ENCODE peak calls at places on chromosome 14, in eight cellular contexts. One of them, this sample, is unnamed.

GRCh38 chr14:97442363-97442762 is 645.2 kb downstream of the VRK1 start:
- DNase-seq in psoas muscle: no peak
- DNase-seq in GM23338: no peak
- DNase-seq in ascending aorta: no peak
- DNase-seq in upper lobe of right lung: no peak
- DNase-seq in Peyer's patch: no peak
- DNase-seq in tibial nerve: no peak
- DNase-seq in ovary: no peak
- DNase-seq in this sample: no peak

GRCh38 chr14:89221109-89221508 is 195.9 kb downstream of the FOXN3 start:
- DNase-seq in psoas muscle: no peak
- DNase-seq in GM23338: no peak
- DNase-seq in ascending aorta: no peak
- DNase-seq in upper lobe of right lung: no peak
- DNase-seq in Peyer's patch: no peak
- DNase-seq in tibial nerve: no peak
- DNase-seq in ovary: no peak
- DNase-seq in this sample: no peak

GRCh38 chr14:50659327-50659974 is 8.7 kb downstream of the SAV1 start:
- DNase-seq in psoas muscle: no peak
- DNase-seq in GM23338: no peak
- DNase-seq in ascending aorta: no peak
- DNase-seq in upper lobe of right lung: no peak
- DNase-seq in Peyer's patch: no peak
- DNase-seq in tibial nerve: no peak
- DNase-seq in ovary: no peak
- DNase-seq in this sample: no peak

GRCh38 chr14:100540141-100540925 is 46.9 kb downstream of the BEGAIN start:
- DNase-seq in psoas muscle: peak
- DNase-seq in GM23338: peak
- DNase-seq in ascending aorta: no peak
- DNase-seq in upper lobe of right lung: no peak
- DNase-seq in Peyer's patch: peak
- DNase-seq in tibial nerve: no peak
- DNase-seq in ovary: peak
- DNase-seq in this sample: no peak

GRCh38 chr14:97306133-97306784 is 509.1 kb downstream of the VRK1 start:
- DNase-seq in psoas muscle: no peak
- DNase-seq in GM23338: no peak
- DNase-seq in ascending aorta: no peak
- DNase-seq in upper lobe of right lung: no peak
- DNase-seq in Peyer's patch: no peak
- DNase-seq in tibial nerve: no peak
- DNase-seq in ovary: no peak
- DNase-seq in this sample: no peak

GRCh38 chr14:93957751-93958566 is 18.4 kb downstream of the ASB2 start:
- DNase-seq in psoas muscle: no peak
- DNase-seq in GM23338: no peak
- DNase-seq in ascending aorta: no peak
- DNase-seq in upper lobe of right lung: no peak
- DNase-seq in Peyer's patch: no peak
- DNase-seq in tibial nerve: no peak
- DNase-seq in ovary: no peak
- DNase-seq in this sample: no peak

GRCh38 chr14:63276492-63277342 is 42.0 kb downstream of the GPHB5 start:
- DNase-seq in psoas muscle: no peak
- DNase-seq in GM23338: peak
- DNase-seq in ascending aorta: no peak
- DNase-seq in upper lobe of right lung: no peak
- DNase-seq in Peyer's patch: no peak
- DNase-seq in tibial nerve: no peak
- DNase-seq in ovary: no peak
- DNase-seq in this sample: no peak

GRCh38 chr14:24100197-24100981 is 6.3 kb downstream of the PCK2 start:
- DNase-seq in psoas muscle: no peak
- DNase-seq in GM23338: no peak
- DNase-seq in ascending aorta: no peak
- DNase-seq in upper lobe of right lung: no peak
- DNase-seq in Peyer's patch: peak
- DNase-seq in tibial nerve: no peak
- DNase-seq in ovary: no peak
- DNase-seq in this sample: no peak

GRCh38 chr14:104047761-104048160 is 37.7 kb upstream of the ASPG start:
- DNase-seq in psoas muscle: no peak
- DNase-seq in GM23338: no peak
- DNase-seq in ascending aorta: no peak
- DNase-seq in upper lobe of right lung: no peak
- DNase-seq in Peyer's patch: no peak
- DNase-seq in tibial nerve: no peak
- DNase-seq in ovary: no peak
- DNase-seq in this sample: no peak

GRCh38 chr14:69708586-69709169 is 58.3 kb upstream of the SRSF5 start:
- DNase-seq in psoas muscle: no peak
- DNase-seq in GM23338: peak
- DNase-seq in ascending aorta: no peak
- DNase-seq in upper lobe of right lung: no peak
- DNase-seq in Peyer's patch: no peak
- DNase-seq in tibial nerve: no peak
- DNase-seq in ovary: no peak
- DNase-seq in this sample: no peak

GRCh38 chr14:103374121-103374520 is 11.1 kb upstream of the MARK3 start:
- DNase-seq in psoas muscle: no peak
- DNase-seq in GM23338: no peak
- DNase-seq in ascending aorta: no peak
- DNase-seq in upper lobe of right lung: no peak
- DNase-seq in Peyer's patch: no peak
- DNase-seq in tibial nerve: no peak
- DNase-seq in ovary: no peak
- DNase-seq in this sample: no peak

GRCh38 chr14:79493081-79493652 is 718.1 kb downstream of the DIO2 start:
- DNase-seq in psoas muscle: no peak
- DNase-seq in GM23338: no peak
- DNase-seq in ascending aorta: no peak
- DNase-seq in upper lobe of right lung: no peak
- DNase-seq in Peyer's patch: no peak
- DNase-seq in tibial nerve: no peak
- DNase-seq in ovary: no peak
- DNase-seq in this sample: no peak

GRCh38 chr14:90816686-90817436 is 631 bp upstream of the TTC7B start:
- DNase-seq in psoas muscle: no peak
- DNase-seq in GM23338: no peak
- DNase-seq in ascending aorta: no peak
- DNase-seq in upper lobe of right lung: no peak
- DNase-seq in Peyer's patch: no peak
- DNase-seq in tibial nerve: no peak
- DNase-seq in ovary: no peak
- DNase-seq in this sample: no peak

GRCh38 chr14:97177016-97177415 is 379.8 kb downstream of the VRK1 start:
- DNase-seq in psoas muscle: no peak
- DNase-seq in GM23338: peak
- DNase-seq in ascending aorta: no peak
- DNase-seq in upper lobe of right lung: no peak
- DNase-seq in Peyer's patch: no peak
- DNase-seq in tibial nerve: no peak
- DNase-seq in ovary: no peak
- DNase-seq in this sample: no peak

DNA sequence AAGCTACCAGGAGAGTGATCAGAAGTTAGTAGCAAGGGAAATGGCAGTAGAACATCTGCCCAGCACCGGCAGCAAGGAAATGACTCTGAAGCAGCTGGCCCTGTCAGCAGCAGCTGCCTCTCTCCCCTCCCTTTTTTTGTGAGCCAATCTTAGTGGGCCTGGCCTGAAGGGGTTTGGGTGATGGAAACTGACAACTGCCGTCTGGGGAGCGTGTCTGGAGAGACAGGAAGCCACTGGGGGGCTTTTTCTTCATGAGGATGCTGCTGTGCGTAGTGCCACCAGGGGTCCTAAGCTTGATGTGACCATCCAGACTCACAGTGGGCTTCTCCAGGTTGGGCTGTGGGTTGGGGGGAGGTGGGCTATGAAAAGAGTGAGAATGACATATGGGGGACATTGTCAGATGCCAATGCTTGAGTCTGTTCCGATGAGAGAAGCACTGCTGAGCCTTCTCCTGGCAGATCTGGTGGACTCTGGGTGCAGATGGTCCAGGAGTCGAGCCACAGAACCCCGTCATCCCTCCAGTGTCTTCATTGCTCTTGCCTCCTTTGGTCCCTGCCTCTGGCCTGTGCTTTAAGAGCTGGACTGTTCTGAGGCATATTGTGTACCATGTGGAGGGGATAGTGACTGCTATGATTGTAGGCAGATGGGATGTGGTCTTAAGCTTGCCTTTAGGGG is 87.6 kb upstream of the HIF1A start:
- DNase-seq in psoas muscle: no peak
- DNase-seq in GM23338: peak
- DNase-seq in ascending aorta: no peak
- DNase-seq in upper lobe of right lung: no peak
- DNase-seq in Peyer's patch: no peak
- DNase-seq in tibial nerve: no peak
- DNase-seq in ovary: no peak
- DNase-seq in this sample: no peak
- TF ChIP-seq CTCF in psoas muscle: no peak
- TF ChIP-seq CTCF in GM23338: peak
- TF ChIP-seq CTCF in ascending aorta: no peak
- TF ChIP-seq CTCF in upper lobe of right lung: no peak
- TF ChIP-seq CTCF in Peyer's patch: no peak
- TF ChIP-seq CTCF in tibial nerve: no peak
- TF ChIP-seq CTCF in ovary: no peak
- TF ChIP-seq CTCF in this sample: no peak

DNA sequence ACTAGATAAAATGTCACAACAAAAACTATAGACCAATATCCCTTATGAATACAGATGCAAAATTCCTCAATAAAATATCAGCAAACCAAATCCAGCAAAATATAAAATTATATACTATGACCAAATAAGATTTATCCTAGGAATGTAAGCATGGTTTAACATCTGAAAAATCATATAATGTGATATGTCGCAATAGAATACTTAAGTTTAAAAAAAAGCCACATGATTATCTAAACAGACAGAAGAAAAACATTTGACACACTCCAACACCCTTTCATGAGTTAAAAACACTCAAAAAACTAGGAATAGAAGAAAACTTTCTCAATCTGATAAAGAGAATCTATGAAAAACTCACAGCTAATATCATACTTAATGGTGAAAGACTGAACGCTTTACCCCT is 20.3 kb downstream of the ANGEL1 start:
- DNase-seq in psoas muscle: no peak
- DNase-seq in GM23338: no peak
- DNase-seq in ascending aorta: no peak
- DNase-seq in upper lobe of right lung: no peak
- DNase-seq in Peyer's patch: no peak
- DNase-seq in tibial nerve: no peak
- DNase-seq in ovary: no peak
- DNase-seq in this sample: no peak
- H3K27ac ChIP-seq in psoas muscle: no peak
- H3K27ac ChIP-seq in GM23338: no peak
- H3K27ac ChIP-seq in ascending aorta: no peak
- H3K27ac ChIP-seq in upper lobe of right lung: no peak
- H3K27ac ChIP-seq in Peyer's patch: no peak
- H3K27ac ChIP-seq in tibial nerve: no peak
- H3K27ac ChIP-seq in ovary: no peak
- H3K27ac ChIP-seq in this sample: no peak

GRCh38 chr14:84152452-84152851 is 1377.5 kb upstream of the FLRT2 start:
- DNase-seq in psoas muscle: no peak
- DNase-seq in GM23338: peak
- DNase-seq in ascending aorta: no peak
- DNase-seq in upper lobe of right lung: no peak
- DNase-seq in Peyer's patch: no peak
- DNase-seq in tibial nerve: no peak
- DNase-seq in ovary: no peak
- DNase-seq in this sample: no peak
- TF ChIP-seq CTCF in psoas muscle: no peak
- TF ChIP-seq CTCF in GM23338: no peak
- TF ChIP-seq CTCF in ascending aorta: no peak
- TF ChIP-seq CTCF in upper lobe of right lung: no peak
- TF ChIP-seq CTCF in Peyer's patch: no peak
- TF ChIP-seq CTCF in tibial nerve: no peak
- TF ChIP-seq CTCF in ovary: no peak
- TF ChIP-seq CTCF in this sample: no peak

GRCh38 chr14:20306079-20306423 is 300 bp upstream of the TTC5 start:
- DNase-seq in psoas muscle: no peak
- DNase-seq in GM23338: no peak
- DNase-seq in ascending aorta: no peak
- DNase-seq in upper lobe of right lung: no peak
- DNase-seq in Peyer's patch: no peak
- DNase-seq in tibial nerve: no peak
- DNase-seq in ovary: no peak
- DNase-seq in this sample: no peak

GRCh38 chr14:20302042-20302761 is 3.5 kb downstream of the TTC5 start:
- DNase-seq in psoas muscle: no peak
- DNase-seq in GM23338: no peak
- DNase-seq in ascending aorta: no peak
- DNase-seq in upper lobe of right lung: no peak
- DNase-seq in Peyer's patch: no peak
- DNase-seq in tibial nerve: no peak
- DNase-seq in ovary: no peak
- DNase-seq in this sample: no peak

DNA sequence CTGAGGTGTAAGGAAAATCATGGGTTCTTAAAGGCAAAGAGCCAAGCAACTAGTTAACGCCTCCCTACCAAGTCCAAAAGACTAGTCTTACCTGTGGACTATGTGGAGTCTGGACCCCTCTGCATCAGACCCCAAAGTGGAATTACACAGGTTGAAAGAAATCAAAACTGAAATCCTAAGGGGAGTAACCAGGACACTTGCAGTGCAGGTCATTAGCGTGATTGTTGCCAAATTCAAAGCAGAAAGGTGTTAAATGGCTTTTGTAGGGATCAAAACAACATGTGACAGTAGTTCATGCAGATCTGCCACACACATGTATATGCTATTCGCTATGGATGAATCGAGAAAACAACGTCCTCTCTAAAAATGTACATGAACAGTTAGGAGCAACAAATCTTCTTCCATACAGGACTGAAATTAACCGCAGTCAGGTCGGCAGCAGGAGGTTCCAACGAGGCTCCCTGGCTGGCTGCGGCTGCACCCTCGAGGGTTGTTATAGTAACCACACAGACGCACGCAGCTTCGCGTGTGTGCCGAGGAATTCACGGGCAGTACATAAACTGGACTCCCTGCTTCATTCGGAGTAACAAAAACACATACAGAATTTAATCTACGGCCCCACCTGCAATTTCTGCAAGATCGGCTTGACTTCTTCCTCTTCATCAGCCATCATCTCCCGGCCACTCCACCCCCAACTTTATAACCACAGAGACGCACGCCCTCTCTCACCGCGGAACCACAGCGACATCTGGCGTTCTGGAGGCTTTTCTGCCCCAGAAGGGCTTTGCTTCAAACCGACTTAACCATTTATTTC is at the start of gene TTC5:
- DNase-seq in psoas muscle: peak
- DNase-seq in GM23338: peak
- DNase-seq in ascending aorta: no peak
- DNase-seq in upper lobe of right lung: peak
- DNase-seq in Peyer's patch: peak
- DNase-seq in tibial nerve: peak
- DNase-seq in ovary: peak
- DNase-seq in this sample: peak
- H3K27ac ChIP-seq in psoas muscle: peak
- H3K27ac ChIP-seq in GM23338: no peak
- H3K27ac ChIP-seq in ascending aorta: no peak
- H3K27ac ChIP-seq in upper lobe of right lung: peak
- H3K27ac ChIP-seq in Peyer's patch: no peak
- H3K27ac ChIP-seq in tibial nerve: no peak
- H3K27ac ChIP-seq in ovary: no peak
- H3K27ac ChIP-seq in this sample: peak